ENCODE peak calls at places on chromosomes 16 and 17, in four cellular contexts. S, A, L and M are unnamed samples.

GRCh38 chr17:34146440-34147043 is 108.5 kb upstream of the CCL2 start:
- DNase-seq in S (no peak), A (no peak), L (peak; percentile 46), M (no peak)

GRCh38 chr16:57029161-57030160 is 40.1 kb downstream of the NLRC5 start:
- DNase-seq in S (no peak), A (no peak), L (no peak), M (no peak)

GRCh38 chr17:7380321-7380720 is 568 bp upstream of the TNK1 start:
- DNase-seq in S (peak; percentile 83), A (no peak), L (no peak), M (no peak)

GRCh38 chr17:70563301-70563820 is 394.0 kb downstream of the KCNJ2 start:
- DNase-seq in S (no peak), A (no peak), L (no peak), M (no peak)

GRCh38 chr16:3769013-3769412 is 51.7 kb upstream of the TRAP1 start:
- DNase-seq in S (no peak), A (no peak), L (no peak), M (no peak)

GRCh38 chr16:57541754-57542435 is 548 bp upstream of the ADGRG5 start:
- DNase-seq in S (no peak), A (peak; percentile 28), L (no peak), M (peak; percentile 4)

GRCh38 chr17:77692571-77693161 is 265.8 kb upstream of the TNRC6C start:
- DNase-seq in S (no peak), A (no peak), L (no peak), M (no peak)

GRCh38 chr16:66408181-66409048 is 18.7 kb upstream of the BEAN1 start:
- DNase-seq in S (no peak), A (no peak), L (no peak), M (no peak)

GRCh38 chr17:81102352-81102751 is 63.0 kb upstream of the PVALEF start:
- DNase-seq in S (no peak), A (no peak), L (no peak), M (no peak)

GRCh38 chr17:48681609-48682008 is 40.7 kb downstream of the PRAC1 start:
- DNase-seq in S (no peak), A (no peak), L (no peak), M (no peak)

GRCh38 chr17:8005951-8006730 is 3.7 kb downstream of the GUCY2D start:
- DNase-seq in S (no peak), A (peak; percentile 63), L (no peak), M (no peak)

GRCh38 chr17:57257911-57258885 is 1.9 kb downstream of the MSI2 start:
- DNase-seq in S (no peak), A (no peak), L (no peak), M (no peak)

GRCh38 chr17:68835061-68835460 is 120.1 kb downstream of the ABCA8 start:
- DNase-seq in S (no peak), A (no peak), L (no peak), M (no peak)

DNA sequence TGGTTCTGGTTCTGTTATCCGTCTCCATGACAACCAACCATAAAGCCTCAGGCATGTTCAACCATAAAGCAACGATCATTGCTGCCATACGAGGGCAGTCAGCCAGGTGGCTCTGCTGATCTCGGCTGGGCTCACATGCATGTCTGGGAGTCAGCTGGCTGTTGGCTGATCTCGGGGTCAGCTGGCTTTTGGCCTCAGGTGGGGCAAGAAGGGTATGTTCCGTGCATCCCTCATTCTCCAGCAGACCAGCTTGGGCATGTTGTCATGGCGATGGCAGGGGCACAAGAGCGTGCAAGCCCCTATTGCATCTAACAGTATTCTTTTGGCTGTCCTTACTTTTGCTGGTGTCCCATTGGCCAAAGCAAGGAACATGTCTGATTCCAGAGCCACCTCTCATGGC is 86.2 kb downstream of the ABCC6 start:
- DNase-seq in S (no peak), A (no peak), L (no peak), M (no peak)
- TF ChIP-seq CTCF in S (no peak), A (no peak), L (no peak), M (no peak)

GRCh38 chr17:28912281-28912937 is 9.5 kb upstream of the DHRS13 start:
- DNase-seq in S (no peak), A (no peak), L (no peak), M (no peak)
- TF ChIP-seq CTCF in S (no peak), A (peak; percentile 21), L (no peak), M (no peak)

GRCh38 chr16:87931504-87931903 is 4.8 kb downstream of the CA5A start:
- DNase-seq in S (no peak), A (no peak), L (no peak), M (no peak)

GRCh38 chr16:87929986-87930385 is 6.3 kb downstream of the CA5A start:
- DNase-seq in S (no peak), A (no peak), L (no peak), M (no peak)

GRCh38 chr16:87927195-87927562 is 9.2 kb downstream of the CA5A start:
- DNase-seq in S (no peak), A (no peak), L (no peak), M (no peak)

GRCh38 chr16:87933140-87933495 is 3.2 kb downstream of the CA5A start:
- DNase-seq in S (no peak), A (no peak), L (no peak), M (no peak)

DNA sequence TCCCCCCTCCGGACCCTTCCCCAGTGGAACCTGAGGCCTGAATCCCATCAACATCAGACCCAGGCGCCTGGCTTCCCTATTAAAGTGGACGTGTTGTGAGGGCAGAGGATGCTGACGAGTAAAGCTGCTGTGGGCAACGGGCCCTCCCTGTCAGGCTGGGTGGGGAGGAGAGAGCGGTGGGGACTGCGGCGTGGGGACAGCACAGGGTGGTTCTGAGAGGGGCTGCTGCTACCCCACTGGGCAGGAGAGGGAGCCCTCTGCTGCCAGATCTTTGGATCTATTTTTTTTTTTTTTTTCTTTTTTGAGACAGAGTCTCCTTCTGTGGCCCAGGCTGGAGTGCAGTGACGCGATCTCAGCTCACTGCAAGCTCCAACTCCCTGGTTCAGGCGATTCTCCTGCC is 5.9 kb downstream of the CA5A start:
- DNase-seq in S (no peak), A (no peak), L (no peak), M (no peak)
- TF ChIP-seq CTCF in S (no peak), A (peak; percentile 30), L (peak; percentile 51), M (no peak)

GRCh38 chr17:28366605-28367004 is 1.6 kb upstream of the SEBOX start:
- DNase-seq in S (no peak), A (no peak), L (no peak), M (no peak)
- TF ChIP-seq CTCF in S (no peak), A (no peak), L (no peak), M (no peak)

GRCh38 chr17:871731-872517 is 89.8 kb downstream of the MRM3 start:
- DNase-seq in S (no peak), A (no peak), L (no peak), M (no peak)

GRCh38 chr17:866568-867087 is 84.5 kb downstream of the MRM3 start:
- DNase-seq in S (no peak), A (no peak), L (no peak), M (no peak)

GRCh38 chr17:867896-868489 is 85.8 kb downstream of the MRM3 start:
- DNase-seq in S (no peak), A (no peak), L (no peak), M (no peak)

GRCh38 chr17:869567-870530 is 87.7 kb downstream of the MRM3 start:
- DNase-seq in S (peak; percentile 90), A (peak; percentile 93), L (no peak), M (peak; percentile 73)

DNA sequence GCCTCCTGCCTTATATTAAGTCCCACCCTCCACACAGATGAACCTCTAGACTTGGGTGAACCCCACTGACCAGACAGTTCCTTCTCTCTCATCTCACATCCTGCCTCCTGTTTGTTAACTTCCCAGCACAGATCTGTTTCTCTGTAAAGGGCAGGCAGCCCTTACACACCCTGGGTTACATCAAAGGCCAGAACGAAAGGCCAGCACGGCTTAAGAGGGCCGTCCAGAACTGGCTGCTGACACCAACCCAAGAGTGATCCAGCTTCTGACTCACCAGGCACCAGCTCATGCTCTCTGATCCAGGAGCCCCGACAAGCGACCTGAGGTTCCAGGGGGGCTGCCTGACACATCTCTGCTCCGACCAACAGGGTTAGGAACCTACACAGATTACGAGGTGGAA is 86.9 kb downstream of the MRM3 start:
- DNase-seq in S (peak; percentile 92), A (no peak), L (no peak), M (peak; percentile 84)
- TF ChIP-seq CTCF in S (no peak), A (no peak), L (no peak), M (no peak)